ENCODE peak calls at places on chromosome 3, in eight cellular contexts. H is PC-3, J is HCT116, L is stomach, T is fibroblast of the aortic adventitia, Y is dorsolateral prefrontal cortex, X is fibroblast of pulmonary artery, O is AG04450. M is an unnamed sample.

GRCh38 chr3:157618075-157618760 is 115.0 kb upstream of the VEPH1 start:
- DNase-seq in O (peak), T (peak), X (peak), J (peak), L (no peak), Y (no peak), H (peak), M (peak)

GRCh38 chr3:25902586-25902985 is 112.7 kb downstream of the OXSM start:
- DNase-seq in X (no peak), H (no peak), Y (no peak), J (no peak), T (no peak), L (no peak), O (no peak), M (no peak)

GRCh38 chr3:129226374-129226773 is 23.0 kb upstream of the COPG1 start:
- DNase-seq in Y (no peak), J (peak), X (peak), H (peak), T (peak), O (no peak), L (peak), M (peak)

GRCh38 chr3:14680716-14681115 is 5.8 kb downstream of the C3orf20 start:
- DNase-seq in J (no peak), L (no peak), H (peak), Y (no peak), O (no peak), T (peak), X (peak), M (no peak)

GRCh38 chr3:175764722-175765121 is 905.6 kb downstream of the NAALADL2 start:
- DNase-seq in T (no peak), J (no peak), H (no peak), X (no peak), O (no peak), L (no peak), Y (no peak), M (no peak)

GRCh38 chr3:170640737-170641171 is 54.9 kb upstream of the SLC7A14 start:
- DNase-seq in H (no peak), X (no peak), Y (no peak), T (no peak), J (no peak), O (no peak), L (no peak), M (no peak)

GRCh38 chr3:176906046-176906905 is 291.0 kb downstream of the TBL1XR1 start:
- DNase-seq in L (no peak), Y (no peak), J (no peak), H (peak), O (peak), X (peak), T (peak), M (peak)

GRCh38 chr3:195401959-195402358 is 40.9 kb downstream of the ACAP2 start:
- DNase-seq in L (no peak), J (no peak), T (peak), O (no peak), Y (no peak), X (no peak), H (no peak), M (no peak)

GRCh38 chr3:10417849-10418248 is 87.5 kb downstream of the ATP2B2 start:
- DNase-seq in L (no peak), X (peak), Y (no peak), H (peak), T (peak), O (no peak), J (peak), M (no peak)

GRCh38 chr3:188233320-188233719 is 79.4 kb downstream of the LPP start:
- DNase-seq in Y (no peak), O (no peak), X (no peak), H (peak), J (no peak), T (peak), L (no peak), M (no peak)

GRCh38 chr3:11514191-11514770 is 129.4 kb downstream of the VGLL4 start:
- DNase-seq in O (no peak), X (peak), T (peak), J (no peak), Y (no peak), L (peak), H (peak), M (peak)

GRCh38 chr3:119809249-119810017 is 27.5 kb downstream of the NR1I2 start:
- DNase-seq in X (no peak), L (no peak), T (no peak), H (no peak), Y (no peak), J (no peak), O (no peak), M (no peak)

GRCh38 chr3:148880681-148881080 is 15.6 kb downstream of the CPA3 start:
- DNase-seq in J (peak), H (peak), L (no peak), O (no peak), T (no peak), Y (no peak), X (no peak), M (no peak)

GRCh38 chr3:189773056-189773455 is 141.9 kb downstream of the TP63 start:
- DNase-seq in L (no peak), Y (no peak), J (no peak), H (peak), X (peak), T (peak), O (peak), M (peak)

GRCh38 chr3:168395551-168395950 is 299.8 kb upstream of the GOLIM4 start:
- DNase-seq in T (no peak), L (no peak), Y (no peak), H (no peak), O (no peak), X (no peak), J (no peak), M (no peak)

GRCh38 chr3:139132976-139133375 is 88.3 kb upstream of the PRR23C start:
- DNase-seq in O (no peak), J (no peak), L (no peak), Y (no peak), T (no peak), H (no peak), X (no peak), M (no peak)

GRCh38 chr3:45219694-45220093 is 6.4 kb downstream of the TMEM158 start:
- DNase-seq in Y (no peak), L (no peak), J (no peak), H (no peak), O (no peak), T (no peak), X (no peak), M (no peak)

GRCh38 chr3:125428216-125428830 is 53.2 kb upstream of the ZNF148 start:
- DNase-seq in H (no peak), T (no peak), L (no peak), X (no peak), O (no peak), J (no peak), Y (no peak), M (no peak)

GRCh38 chr3:104856743-104857142 is 510.0 kb upstream of the ALCAM start:
- DNase-seq in O (no peak), J (no peak), X (no peak), L (no peak), Y (no peak), T (no peak), H (no peak), M (no peak)

GRCh38 chr3:15443826-15444524 is 16.6 kb downstream of the EAF1 start:
- DNase-seq in H (no peak), Y (no peak), L (no peak), O (no peak), T (peak), J (no peak), X (peak), M (no peak)

GRCh38 chr3:194220776-194221735 is 85.1 kb downstream of the HES1 start:
- DNase-seq in O (no peak), L (no peak), H (peak), Y (no peak), X (no peak), T (no peak), J (no peak), M (no peak)

GRCh38 chr3:115843206-115843605 is 219.9 kb downstream of the GAP43 start:
- DNase-seq in X (no peak), H (no peak), Y (no peak), O (no peak), L (no peak), J (no peak), T (no peak), M (no peak)

GRCh38 chr3:42451116-42451515 is 40.7 kb upstream of the LYZL4 start:
- DNase-seq in X (peak), L (no peak), J (no peak), T (peak), O (no peak), H (no peak), Y (no peak), M (no peak)

GRCh38 chr3:10515396-10515795 is 10.0 kb upstream of the ATP2B2 start:
- DNase-seq in H (no peak), J (no peak), T (no peak), Y (no peak), L (no peak), O (no peak), X (no peak), M (no peak)

GRCh38 chr3:28677581-28677980 is 329.0 kb upstream of the AZI2 start:
- DNase-seq in J (no peak), T (no peak), H (no peak), Y (no peak), L (no peak), O (no peak), X (no peak), M (no peak)

GRCh38 chr3:22713936-22714335 is 489.2 kb upstream of the UBE2E2 start:
- DNase-seq in J (no peak), X (peak), L (no peak), O (no peak), T (peak), H (peak), Y (no peak), M (peak)

GRCh38 chr3:90007786-90008499 is 900.5 kb downstream of the EPHA3 start:
- DNase-seq in H (no peak), J (no peak), O (no peak), Y (no peak), T (peak), X (peak), L (no peak), M (no peak)

GRCh38 chr3:130925628-130926027 is 31.7 kb downstream of the ATP2C1 start:
- DNase-seq in H (no peak), O (no peak), J (no peak), X (peak), L (no peak), Y (no peak), T (peak), M (no peak)

GRCh38 chr3:121855555-121855954 is 20.5 kb downstream of the EAF2 start:
- DNase-seq in J (peak), L (no peak), X (peak), Y (no peak), O (no peak), H (peak), T (no peak), M (no peak)

DNA sequence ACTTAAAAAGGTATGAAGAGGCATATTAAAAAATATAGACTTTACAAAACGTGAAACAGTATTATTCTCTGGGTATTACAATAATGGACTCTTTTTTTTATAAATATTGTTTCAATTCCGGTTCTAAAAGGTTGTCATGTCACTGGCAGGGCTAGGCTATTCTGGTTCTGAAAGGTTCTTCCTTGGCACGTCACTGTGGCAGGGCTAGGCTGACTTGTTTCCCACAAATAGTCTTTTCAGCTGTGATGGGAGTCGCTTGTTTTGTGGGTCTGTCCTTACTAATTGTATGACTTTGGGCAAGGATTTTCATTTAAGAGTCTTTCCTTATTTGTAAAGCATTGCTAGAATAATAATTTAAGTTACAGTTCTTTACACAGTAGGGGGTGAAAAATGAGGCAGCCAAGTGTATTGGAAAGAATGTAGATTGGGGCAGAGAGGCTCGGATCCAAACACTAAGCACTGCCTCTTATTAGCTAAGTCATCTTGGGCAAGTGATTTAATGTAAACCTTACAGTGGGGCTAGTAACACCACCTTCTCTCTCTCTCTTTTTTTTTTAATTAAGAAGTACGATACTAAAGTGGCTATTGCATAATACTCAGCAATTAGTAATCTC is 12.4 kb upstream of the MELTF start:
- DNase-seq in H (no peak), Y (no peak), T (no peak), L (no peak), X (no peak), J (no peak), O (no peak), M (no peak)
- H3K4me3 ChIP-seq in H (no peak), Y (no peak), T (no peak), L (no peak), X (no peak), J (no peak), O (no peak), M (no peak)

DNA sequence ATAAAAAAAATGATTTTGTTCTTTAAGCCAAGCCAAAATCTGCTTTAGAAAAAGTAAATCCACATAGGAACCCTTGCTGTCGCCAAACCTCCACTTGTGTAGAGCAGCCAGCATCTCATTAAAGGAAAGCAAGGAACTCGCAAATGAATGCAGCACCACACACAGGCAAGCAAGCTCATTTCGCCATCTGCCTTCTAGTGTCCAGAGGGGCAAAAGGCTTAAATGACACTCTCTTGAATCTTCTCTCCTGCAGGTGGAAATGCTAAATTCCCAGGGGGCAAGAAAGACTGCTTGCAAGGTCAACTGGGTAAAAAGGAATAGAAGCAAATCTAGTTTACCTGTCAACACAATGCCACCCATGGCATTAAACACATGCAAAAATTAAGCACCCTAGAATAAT is 2.4 kb downstream of the MB21D2 start:
- DNase-seq in X (peak), O (no peak), J (no peak), Y (no peak), L (no peak), H (peak), T (peak), M (no peak)
- TF ChIP-seq CTCF in X (peak), O (peak), J (peak), Y (peak), L (no peak), H (peak), T (peak), M (peak)

GRCh38 chr3:30612422-30613134 is 6.2 kb downstream of the TGFBR2 start:
- DNase-seq in X (no peak), Y (no peak), H (no peak), T (no peak), O (no peak), J (no peak), L (no peak), M (no peak)

GRCh38 chr3:30607032-30607833 is 832 bp downstream of the TGFBR2 start:
- DNase-seq in J (no peak), X (peak), H (peak), T (peak), L (peak), Y (no peak), O (no peak), M (no peak)

GRCh38 chr3:30611613-30612421 is 5.4 kb downstream of the TGFBR2 start:
- DNase-seq in L (no peak), J (no peak), O (no peak), X (peak), H (peak), T (peak), Y (no peak), M (no peak)

GRCh38 chr3:30610702-30611410 is 4.5 kb downstream of the TGFBR2 start:
- DNase-seq in Y (no peak), X (no peak), J (no peak), H (no peak), T (no peak), O (no peak), L (no peak), M (no peak)

DNA sequence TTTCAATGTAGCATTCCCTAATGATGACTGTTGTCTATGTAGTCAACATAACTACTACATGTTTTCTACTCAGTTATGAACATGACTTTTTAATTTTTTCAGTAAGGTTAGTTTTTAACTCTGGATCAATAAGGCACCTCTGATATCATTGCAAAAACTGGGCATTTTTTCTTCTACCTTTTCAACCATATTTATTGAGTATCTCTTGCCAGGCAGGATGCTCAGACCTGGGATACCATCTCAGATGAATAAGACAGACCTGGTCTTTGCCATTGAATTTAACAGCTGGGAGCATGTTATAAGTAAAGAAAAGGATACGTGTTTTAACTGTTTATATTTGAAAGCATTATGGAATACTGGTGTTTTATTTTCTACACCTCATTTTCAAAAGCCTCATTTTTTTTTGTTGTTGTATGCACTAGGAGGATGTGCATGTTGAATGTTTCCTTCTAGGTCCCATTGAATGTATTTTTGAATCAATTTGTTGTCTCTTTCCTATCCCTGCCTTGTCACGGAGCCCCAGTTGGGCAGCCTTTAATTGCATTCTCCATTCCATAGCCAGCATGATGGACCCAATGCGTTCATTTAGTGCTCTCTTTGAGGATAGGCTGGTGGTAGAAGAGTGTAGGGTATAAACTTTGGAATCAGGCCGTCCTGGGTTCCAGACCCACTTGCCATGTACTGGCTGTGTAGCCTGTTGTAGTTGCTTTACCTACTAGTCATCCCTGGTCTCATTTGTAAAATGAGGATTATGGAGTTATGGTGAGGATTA is 3.7 kb downstream of the TGFBR2 start:
- DNase-seq in T (no peak), O (no peak), H (no peak), Y (no peak), X (no peak), L (no peak), J (no peak), M (no peak)
- H3K4me3 ChIP-seq in T (peak), O (no peak), H (peak), Y (no peak), X (peak), L (peak), J (peak), M (no peak)

GRCh38 chr3:55483196-55484095 is 3.7 kb downstream of the WNT5A start:
- DNase-seq in O (no peak), X (no peak), J (no peak), Y (no peak), L (no peak), T (no peak), H (no peak), M (no peak)

GRCh38 chr3:55484191-55484644 is 2.9 kb downstream of the WNT5A start:
- DNase-seq in O (no peak), Y (no peak), T (no peak), H (no peak), J (no peak), X (no peak), L (no peak), M (no peak)

GRCh38 chr3:55481067-55481917 is 5.8 kb downstream of the WNT5A start:
- DNase-seq in L (no peak), J (no peak), Y (no peak), X (peak), H (peak), O (no peak), T (no peak), M (peak)

GRCh38 chr3:55482496-55483195 is 4.5 kb downstream of the WNT5A start:
- DNase-seq in X (no peak), T (no peak), Y (no peak), O (no peak), J (no peak), H (no peak), L (no peak), M (no peak)

DNA sequence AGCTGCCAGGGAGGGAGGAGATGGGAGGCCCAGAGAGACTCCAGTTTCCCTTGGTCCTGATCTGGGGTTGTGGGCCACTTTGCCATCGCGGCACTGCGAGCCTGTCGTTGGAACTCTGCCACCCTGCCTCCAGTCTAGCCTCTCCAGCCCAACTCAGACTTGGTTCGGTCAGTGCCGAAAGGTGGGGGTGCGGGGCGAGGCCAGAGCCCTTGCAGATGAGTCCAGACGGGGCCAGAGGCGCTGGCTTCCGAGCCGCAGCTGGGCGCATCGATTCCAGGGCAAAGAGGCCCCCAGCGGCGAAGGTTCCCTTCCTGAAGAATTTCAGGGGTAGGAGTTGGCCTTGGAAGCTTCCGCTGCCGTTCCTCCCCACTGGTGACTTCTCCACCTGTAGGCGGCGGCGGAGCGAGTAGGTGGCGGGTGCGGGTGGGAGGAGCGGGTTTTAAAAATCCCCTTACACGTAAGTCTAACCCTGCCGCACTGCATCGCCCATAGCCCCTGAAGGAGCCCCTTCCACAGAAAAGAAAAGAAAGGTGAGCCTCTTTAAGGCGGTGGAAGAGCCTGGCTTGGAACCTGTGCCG is 5.1 kb downstream of the WNT5A start:
- DNase-seq in H (no peak), O (no peak), X (peak), L (no peak), Y (no peak), J (no peak), T (no peak), M (no peak)
- TF ChIP-seq CTCF in H (no peak), O (peak), X (no peak), L (no peak), Y (no peak), J (no peak), T (peak), M (peak)

GRCh38 chr3:172177046-172177445 is 137.7 kb downstream of the FNDC3B start:
- DNase-seq in T (peak), L (no peak), J (no peak), O (no peak), Y (no peak), H (no peak), X (peak), M (no peak)

GRCh38 chr3:172174396-172175253 is 135.2 kb downstream of the FNDC3B start:
- DNase-seq in Y (no peak), J (no peak), T (no peak), L (no peak), H (no peak), X (no peak), O (no peak), M (no peak)

GRCh38 chr3:172176385-172176784 is 137.0 kb downstream of the FNDC3B start:
- DNase-seq in X (no peak), J (no peak), H (no peak), O (no peak), T (no peak), L (no peak), Y (no peak), M (no peak)

GRCh38 chr3:172173316-172174271 is 134.2 kb downstream of the FNDC3B start:
- DNase-seq in X (no peak), L (no peak), H (no peak), O (no peak), T (no peak), Y (no peak), J (no peak), M (no peak)

GRCh38 chr3:172175254-172175599 is 135.8 kb downstream of the FNDC3B start:
- DNase-seq in H (no peak), Y (no peak), T (no peak), O (no peak), J (no peak), X (no peak), L (no peak), M (no peak)
- H3K4me3 ChIP-seq in H (no peak), Y (no peak), T (no peak), O (no peak), J (no peak), X (no peak), L (no peak), M (no peak)

M was measured in BJ.